ENCODE peak calls at places on chromosomes 6 and 20, in six cellular contexts. P is NCI-H1105, B is NCI-H446, F is HFFc6, A is cardiac septum, L is EL. E is an unnamed sample.

GRCh38 chr20:59751075-59751711 is 146.9 kb downstream of the PHACTR3 start:
- DNase-seq in P (peak), B (peak), F (peak), A (no peak), L (peak), E (peak)

GRCh38 chr6:401994-402640 is 10.6 kb downstream of the IRF4 start:
- DNase-seq in P (no peak), B (no peak), F (no peak), A (peak), L (no peak), E (no peak)

GRCh38 chr6:108211676-108212075 is 45.9 kb downstream of the NR2E1 start:
- DNase-seq in P (no peak), B (no peak), F (no peak), A (no peak), L (no peak), E (no peak)

GRCh38 chr6:161947371-161947770 is 673.5 kb upstream of the AGPAT4 start:
- DNase-seq in P (no peak), B (no peak), F (no peak), A (no peak), L (no peak), E (no peak)

GRCh38 chr6:32972353-32973143 is 4.2 kb downstream of the BRD2 start:
- DNase-seq in P (peak), B (no peak), F (no peak), A (peak), L (no peak), E (no peak)

GRCh38 chr6:141309295-141309694 is 823.4 kb upstream of the GJE1 start:
- DNase-seq in P (no peak), B (no peak), F (no peak), A (no peak), L (peak), E (no peak)

GRCh38 chr20:40809361-40809760 is 120.3 kb upstream of the MAFB start:
- DNase-seq in P (no peak), B (no peak), F (no peak), A (no peak), L (no peak), E (no peak)

GRCh38 chr6:43308101-43308989 is at the start of gene CRIP3:
- DNase-seq in P (peak), B (no peak), F (no peak), A (peak), L (peak), E (peak)

GRCh38 chr20:44526129-44526528 is 4.3 kb upstream of the SERINC3 start:
- DNase-seq in P (no peak), B (no peak), F (peak), A (no peak), L (peak), E (peak)

GRCh38 chr6:14086701-14087100 is 30.9 kb upstream of the CD83 start:
- DNase-seq in P (no peak), B (no peak), F (no peak), A (no peak), L (no peak), E (no peak)

E was measured in mammary epithelial cell.